ENCODE peak calls at places on chromosome 11, in seven cellular contexts. One of them, this sample, is unnamed.

GRCh38 chr11:116515666-116516184 is 257.1 kb downstream of the BUD13 start:
- DNase-seq in mucosa of gallbladder: no peak
- DNase-seq in HFFc6: no peak
- DNase-seq in AG08395: no peak
- DNase-seq in fibroblast of lung: no peak
- DNase-seq in mucosa of descending colon: peak; percentile 12
- DNase-seq in ELF-1: no peak
- DNase-seq in this sample: peak; percentile 77

GRCh38 chr11:110894224-110894623 is 182.0 kb upstream of the ARHGAP20 start:
- DNase-seq in ELF-1: no peak
- DNase-seq in mucosa of gallbladder: no peak
- DNase-seq in fibroblast of lung: no peak
- DNase-seq in HFFc6: no peak
- DNase-seq in AG08395: no peak
- DNase-seq in mucosa of descending colon: no peak
- DNase-seq in this sample: no peak

GRCh38 chr11:35144811-35145210 is 5.8 kb downstream of the CD44 start:
- DNase-seq in mucosa of descending colon: no peak
- DNase-seq in HFFc6: no peak
- DNase-seq in mucosa of gallbladder: no peak
- DNase-seq in fibroblast of lung: peak; percentile 72
- DNase-seq in AG08395: no peak
- DNase-seq in ELF-1: no peak
- DNase-seq in this sample: no peak

GRCh38 chr11:88538088-88538487 is 200.6 kb upstream of the CTSC start:
- DNase-seq in mucosa of gallbladder: no peak
- DNase-seq in AG08395: peak; percentile 23
- DNase-seq in fibroblast of lung: peak; percentile 38
- DNase-seq in mucosa of descending colon: no peak
- DNase-seq in HFFc6: no peak
- DNase-seq in ELF-1: no peak
- DNase-seq in this sample: no peak

GRCh38 chr11:76025068-76025467 is 181.2 kb downstream of the WNT11 start:
- DNase-seq in ELF-1: no peak
- DNase-seq in HFFc6: peak; percentile 65
- DNase-seq in mucosa of descending colon: no peak
- DNase-seq in mucosa of gallbladder: no peak
- DNase-seq in AG08395: peak; percentile 75
- DNase-seq in fibroblast of lung: peak; percentile 98
- DNase-seq in this sample: peak; percentile 13

GRCh38 chr11:58629857-58630256 is 7.4 kb downstream of the CNTF start:
- DNase-seq in fibroblast of lung: peak; percentile 59
- DNase-seq in mucosa of gallbladder: no peak
- DNase-seq in ELF-1: peak; percentile 26
- DNase-seq in AG08395: peak; percentile 69
- DNase-seq in mucosa of descending colon: peak; percentile 59
- DNase-seq in HFFc6: peak; percentile 54
- DNase-seq in this sample: no peak

GRCh38 chr11:113401718-113402117 is 14.1 kb downstream of the ANKK1 start:
- DNase-seq in fibroblast of lung: no peak
- DNase-seq in mucosa of descending colon: peak; percentile 72
- DNase-seq in HFFc6: peak; percentile 1
- DNase-seq in mucosa of gallbladder: peak; percentile 82
- DNase-seq in AG08395: peak; percentile 12
- DNase-seq in ELF-1: no peak
- DNase-seq in this sample: peak; percentile 97

GRCh38 chr11:134614141-134614540 is 202.1 kb upstream of the B3GAT1 start:
- DNase-seq in mucosa of gallbladder: no peak
- DNase-seq in mucosa of descending colon: no peak
- DNase-seq in HFFc6: no peak
- DNase-seq in fibroblast of lung: no peak
- DNase-seq in AG08395: no peak
- DNase-seq in ELF-1: no peak
- DNase-seq in this sample: no peak

GRCh38 chr11:64355078-64355940 is 3.7 kb upstream of the RPS6KA4 start:
- DNase-seq in HFFc6: peak; percentile 72
- DNase-seq in mucosa of gallbladder: peak; percentile 72
- DNase-seq in ELF-1: peak; percentile 86
- DNase-seq in fibroblast of lung: peak; percentile 75
- DNase-seq in mucosa of descending colon: peak; percentile 83
- DNase-seq in AG08395: peak; percentile 94
- DNase-seq in this sample: peak; percentile 82

GRCh38 chr11:114176321-114176720 is 116.8 kb downstream of the ZBTB16 start:
- DNase-seq in ELF-1: no peak
- DNase-seq in mucosa of gallbladder: peak; percentile 65
- DNase-seq in HFFc6: no peak
- DNase-seq in fibroblast of lung: no peak
- DNase-seq in mucosa of descending colon: no peak
- DNase-seq in AG08395: no peak
- DNase-seq in this sample: no peak

GRCh38 chr11:130553306-130553705 is 104.9 kb downstream of the ADAMTS15 start:
- DNase-seq in mucosa of gallbladder: no peak
- DNase-seq in ELF-1: no peak
- DNase-seq in AG08395: peak; percentile 76
- DNase-seq in mucosa of descending colon: no peak
- DNase-seq in HFFc6: no peak
- DNase-seq in fibroblast of lung: peak; percentile 69
- DNase-seq in this sample: no peak

GRCh38 chr11:114318361-114318760 is 22.2 kb downstream of the NNMT start:
- DNase-seq in mucosa of descending colon: no peak
- DNase-seq in fibroblast of lung: no peak
- DNase-seq in mucosa of gallbladder: no peak
- DNase-seq in ELF-1: no peak
- DNase-seq in AG08395: no peak
- DNase-seq in HFFc6: no peak
- DNase-seq in this sample: no peak

GRCh38 chr11:117189191-117189940 is 9.8 kb upstream of the TAGLN start:
- DNase-seq in mucosa of descending colon: no peak
- DNase-seq in fibroblast of lung: no peak
- DNase-seq in AG08395: no peak
- DNase-seq in HFFc6: no peak
- DNase-seq in ELF-1: no peak
- DNase-seq in mucosa of gallbladder: no peak
- DNase-seq in this sample: no peak

GRCh38 chr11:2933376-2934056 is 4.3 kb upstream of the PHLDA2 start:
- DNase-seq in mucosa of descending colon: peak; percentile 65
- DNase-seq in mucosa of gallbladder: peak; percentile 75
- DNase-seq in fibroblast of lung: peak; percentile 78
- DNase-seq in ELF-1: peak; percentile 78
- DNase-seq in HFFc6: peak; percentile 86
- DNase-seq in AG08395: peak; percentile 91
- DNase-seq in this sample: no peak

GRCh38 chr11:64544616-64545296 is 46.3 kb upstream of the SLC22A12 start:
- DNase-seq in ELF-1: no peak
- DNase-seq in AG08395: no peak
- DNase-seq in fibroblast of lung: no peak
- DNase-seq in mucosa of descending colon: peak; percentile 46
- DNase-seq in mucosa of gallbladder: no peak
- DNase-seq in HFFc6: no peak
- DNase-seq in this sample: no peak

GRCh38 chr11:27390959-27391326 is 27.9 kb upstream of the CCDC34 start:
- DNase-seq in AG08395: peak; percentile 26
- DNase-seq in mucosa of gallbladder: no peak
- DNase-seq in HFFc6: peak; percentile 83
- DNase-seq in ELF-1: no peak
- DNase-seq in mucosa of descending colon: no peak
- DNase-seq in fibroblast of lung: peak; percentile 90
- DNase-seq in this sample: no peak

GRCh38 chr11:75479598-75479986 is 46.1 kb downstream of the GDPD5 start:
- DNase-seq in mucosa of descending colon: no peak
- DNase-seq in fibroblast of lung: no peak
- DNase-seq in ELF-1: no peak
- DNase-seq in AG08395: no peak
- DNase-seq in HFFc6: no peak
- DNase-seq in mucosa of gallbladder: no peak
- DNase-seq in this sample: no peak

GRCh38 chr11:85182437-85183109 is 444.6 kb downstream of the DLG2 start:
- DNase-seq in HFFc6: no peak
- DNase-seq in ELF-1: no peak
- DNase-seq in mucosa of gallbladder: no peak
- DNase-seq in fibroblast of lung: peak; percentile 75
- DNase-seq in mucosa of descending colon: peak; percentile 9
- DNase-seq in AG08395: peak; percentile 11
- DNase-seq in this sample: no peak

GRCh38 chr11:80297808-80298460 is 857.1 kb upstream of the TENM4 start:
- DNase-seq in AG08395: no peak
- DNase-seq in ELF-1: no peak
- DNase-seq in mucosa of descending colon: no peak
- DNase-seq in mucosa of gallbladder: no peak
- DNase-seq in fibroblast of lung: peak; percentile 77
- DNase-seq in HFFc6: peak; percentile 59
- DNase-seq in this sample: no peak

GRCh38 chr11:4643084-4643483 is 698 bp upstream of the OR51E1 start:
- DNase-seq in mucosa of gallbladder: no peak
- DNase-seq in ELF-1: no peak
- DNase-seq in fibroblast of lung: no peak
- DNase-seq in HFFc6: no peak
- DNase-seq in mucosa of descending colon: no peak
- DNase-seq in AG08395: no peak
- DNase-seq in this sample: no peak

GRCh38 chr11:131955901-131956300 is 585.5 kb downstream of the NTM start:
- DNase-seq in HFFc6: no peak
- DNase-seq in mucosa of descending colon: no peak
- DNase-seq in mucosa of gallbladder: no peak
- DNase-seq in AG08395: no peak
- DNase-seq in fibroblast of lung: no peak
- DNase-seq in ELF-1: no peak
- DNase-seq in this sample: no peak

GRCh38 chr11:115981814-115982471 is 477.7 kb upstream of the CADM1 start:
- DNase-seq in fibroblast of lung: peak; percentile 12
- DNase-seq in mucosa of gallbladder: no peak
- DNase-seq in mucosa of descending colon: no peak
- DNase-seq in HFFc6: no peak
- DNase-seq in AG08395: no peak
- DNase-seq in ELF-1: no peak
- DNase-seq in this sample: no peak

GRCh38 chr11:47390084-47390760 is 11.9 kb upstream of the SPI1 start:
- DNase-seq in fibroblast of lung: no peak
- DNase-seq in mucosa of descending colon: no peak
- DNase-seq in mucosa of gallbladder: no peak
- DNase-seq in AG08395: no peak
- DNase-seq in HFFc6: no peak
- DNase-seq in ELF-1: no peak
- DNase-seq in this sample: no peak

GRCh38 chr11:113014731-113015455 is 53.7 kb downstream of the NCAM1 start:
- DNase-seq in mucosa of gallbladder: no peak
- DNase-seq in HFFc6: no peak
- DNase-seq in ELF-1: peak; percentile 6
- DNase-seq in AG08395: peak; percentile 5
- DNase-seq in fibroblast of lung: no peak
- DNase-seq in mucosa of descending colon: no peak
- DNase-seq in this sample: peak; percentile 45

GRCh38 chr11:116857316-116857715 is 19.9 kb upstream of the APOA1 start:
- DNase-seq in mucosa of descending colon: no peak
- DNase-seq in HFFc6: no peak
- DNase-seq in AG08395: no peak
- DNase-seq in ELF-1: no peak
- DNase-seq in mucosa of gallbladder: no peak
- DNase-seq in fibroblast of lung: peak; percentile 49
- DNase-seq in this sample: no peak

GRCh38 chr11:8296203-8296602 is 32.5 kb upstream of the LMO1 start:
- DNase-seq in AG08395: no peak
- DNase-seq in HFFc6: no peak
- DNase-seq in mucosa of gallbladder: no peak
- DNase-seq in ELF-1: no peak
- DNase-seq in mucosa of descending colon: no peak
- DNase-seq in fibroblast of lung: no peak
- DNase-seq in this sample: no peak

This sample was measured in thyroid gland.